ENCODE peak calls at places on chromosomes 4 and X, in six cellular contexts. One of them, this sample, is unnamed.
A peak's percentile ranks its signal among the peaks of the same experiment; 100 is the strongest.

GRCh38 chr4:150089732-150090131 is 11.5 kb downstream of the DCLK2 start:
- DNase-seq in iris pigment epithelial cell: no peak
- DNase-seq in NCI-H146: no peak
- DNase-seq in IMR-90: peak; percentile 24
- DNase-seq in hypothalamus: no peak
- DNase-seq in HEK293T: no peak
- DNase-seq in this sample: peak; percentile 79

GRCh38 chr4:66235876-66236275 is 565.6 kb upstream of the EPHA5 start:
- DNase-seq in iris pigment epithelial cell: no peak
- DNase-seq in NCI-H146: no peak
- DNase-seq in IMR-90: no peak
- DNase-seq in hypothalamus: no peak
- DNase-seq in HEK293T: no peak
- DNase-seq in this sample: no peak

GRCh38 chr4:125951275-125951887 is 636.6 kb downstream of the FAT4 start:
- DNase-seq in iris pigment epithelial cell: no peak
- DNase-seq in NCI-H146: no peak
- DNase-seq in IMR-90: peak; percentile 60
- DNase-seq in hypothalamus: no peak
- DNase-seq in HEK293T: no peak
- DNase-seq in this sample: peak; percentile 61

GRCh38 chr4:183435803-183436202 is 8.6 kb upstream of the CDKN2AIP start:
- DNase-seq in iris pigment epithelial cell: no peak
- DNase-seq in NCI-H146: no peak
- DNase-seq in IMR-90: no peak
- DNase-seq in hypothalamus: no peak
- DNase-seq in HEK293T: no peak
- DNase-seq in this sample: no peak

GRCh38 chrX:103628386-103629290 is at the start of gene TCEAL1:
- DNase-seq in iris pigment epithelial cell: peak; percentile 31
- DNase-seq in NCI-H146: peak; percentile 67
- DNase-seq in IMR-90: peak; percentile 27
- DNase-seq in hypothalamus: peak; percentile 19
- DNase-seq in HEK293T: peak; percentile 65
- DNase-seq in this sample: peak; percentile 45

GRCh38 chr4:14196141-14196540 is 568.6 kb upstream of the BOD1L1 start:
- DNase-seq in iris pigment epithelial cell: peak; percentile 68
- DNase-seq in NCI-H146: no peak
- DNase-seq in IMR-90: peak; percentile 69
- DNase-seq in hypothalamus: no peak
- DNase-seq in HEK293T: peak; percentile 7
- DNase-seq in this sample: peak; percentile 65

GRCh38 chrX:54479471-54480122 is 16.4 kb downstream of the FGD1 start:
- DNase-seq in iris pigment epithelial cell: no peak
- DNase-seq in NCI-H146: peak; percentile 62
- DNase-seq in IMR-90: no peak
- DNase-seq in hypothalamus: no peak
- DNase-seq in HEK293T: no peak
- DNase-seq in this sample: no peak

GRCh38 chr4:175509320-175509719 is 302.7 kb downstream of the GPM6A start:
- DNase-seq in iris pigment epithelial cell: no peak
- DNase-seq in NCI-H146: no peak
- DNase-seq in IMR-90: no peak
- DNase-seq in hypothalamus: no peak
- DNase-seq in HEK293T: peak; percentile 48
- DNase-seq in this sample: no peak

GRCh38 chr4:83440148-83440814 is 15.3 kb downstream of the HELQ start:
- DNase-seq in iris pigment epithelial cell: no peak
- DNase-seq in NCI-H146: no peak
- DNase-seq in IMR-90: no peak
- DNase-seq in hypothalamus: no peak
- DNase-seq in HEK293T: no peak
- DNase-seq in this sample: no peak

GRCh38 chrX:128928636-128929035 is 594.7 kb downstream of the SMARCA1 start:
- DNase-seq in iris pigment epithelial cell: peak; percentile 11
- DNase-seq in NCI-H146: no peak
- DNase-seq in IMR-90: no peak
- DNase-seq in hypothalamus: no peak
- DNase-seq in HEK293T: no peak
- DNase-seq in this sample: no peak

GRCh38 chr4:152965614-152966013 is 29.5 kb downstream of the FHDC1 start:
- DNase-seq in iris pigment epithelial cell: no peak
- DNase-seq in NCI-H146: no peak
- DNase-seq in IMR-90: peak; percentile 23
- DNase-seq in hypothalamus: no peak
- DNase-seq in HEK293T: no peak
- DNase-seq in this sample: no peak

GRCh38 chr4:73777612-73778011 is 37.2 kb downstream of the CXCL8 start:
- DNase-seq in iris pigment epithelial cell: peak; percentile 65
- DNase-seq in NCI-H146: no peak
- DNase-seq in IMR-90: peak; percentile 7
- DNase-seq in hypothalamus: no peak
- DNase-seq in HEK293T: no peak
- DNase-seq in this sample: peak; percentile 34

GRCh38 chrX:46254623-46255022 is 290.6 kb downstream of the ZNF674 start:
- DNase-seq in iris pigment epithelial cell: no peak
- DNase-seq in NCI-H146: no peak
- DNase-seq in IMR-90: no peak
- DNase-seq in hypothalamus: no peak
- DNase-seq in HEK293T: no peak
- DNase-seq in this sample: no peak

GRCh38 chr4:133802741-133803140 is 398.8 kb downstream of the PABPC4L start:
- DNase-seq in iris pigment epithelial cell: peak; percentile 73
- DNase-seq in NCI-H146: no peak
- DNase-seq in IMR-90: peak; percentile 75
- DNase-seq in hypothalamus: no peak
- DNase-seq in HEK293T: no peak
- DNase-seq in this sample: peak; percentile 65

GRCh38 chr4:86358176-86358701 is 1.6 kb downstream of the MAPK10 start:
- DNase-seq in iris pigment epithelial cell: peak; percentile 64
- DNase-seq in NCI-H146: peak; percentile 5
- DNase-seq in IMR-90: peak; percentile 47
- DNase-seq in hypothalamus: no peak
- DNase-seq in HEK293T: no peak
- DNase-seq in this sample: peak; percentile 8

GRCh38 chr4:105909699-105910340 is 14.5 kb downstream of the NPNT start:
- DNase-seq in iris pigment epithelial cell: no peak
- DNase-seq in NCI-H146: peak; percentile 70
- DNase-seq in IMR-90: peak; percentile 5
- DNase-seq in hypothalamus: no peak
- DNase-seq in HEK293T: no peak
- DNase-seq in this sample: no peak

GRCh38 chr4:64857198-64857597 is 447.9 kb upstream of the TECRL start:
- DNase-seq in iris pigment epithelial cell: peak; percentile 4
- DNase-seq in NCI-H146: no peak
- DNase-seq in IMR-90: no peak
- DNase-seq in hypothalamus: no peak
- DNase-seq in HEK293T: no peak
- DNase-seq in this sample: no peak

GRCh38 chr4:34880246-34880645 is 1364.1 kb downstream of the ARAP2 start:
- DNase-seq in iris pigment epithelial cell: no peak
- DNase-seq in NCI-H146: no peak
- DNase-seq in IMR-90: no peak
- DNase-seq in hypothalamus: no peak
- DNase-seq in HEK293T: no peak
- DNase-seq in this sample: no peak

GRCh38 chrX:9861711-9862110 is 75.5 kb downstream of the SHROOM2 start:
- DNase-seq in iris pigment epithelial cell: no peak
- DNase-seq in NCI-H146: no peak
- DNase-seq in IMR-90: no peak
- DNase-seq in hypothalamus: no peak
- DNase-seq in HEK293T: no peak
- DNase-seq in this sample: no peak

GRCh38 chr4:11729548-11729947 is 300.9 kb upstream of the HS3ST1 start:
- DNase-seq in iris pigment epithelial cell: peak; percentile 44
- DNase-seq in NCI-H146: no peak
- DNase-seq in IMR-90: peak; percentile 56
- DNase-seq in hypothalamus: no peak
- DNase-seq in HEK293T: no peak
- DNase-seq in this sample: peak; percentile 70

GRCh38 chrX:23483396-23483795 is 148.7 kb downstream of the PTCHD1 start:
- DNase-seq in iris pigment epithelial cell: no peak
- DNase-seq in NCI-H146: no peak
- DNase-seq in IMR-90: no peak
- DNase-seq in hypothalamus: no peak
- DNase-seq in HEK293T: no peak
- DNase-seq in this sample: no peak

GRCh38 chrX:122943918-122944317 is 240.2 kb upstream of the GRIA3 start:
- DNase-seq in iris pigment epithelial cell: peak; percentile 42
- DNase-seq in NCI-H146: no peak
- DNase-seq in IMR-90: no peak
- DNase-seq in hypothalamus: no peak
- DNase-seq in HEK293T: no peak
- DNase-seq in this sample: no peak

GRCh38 chr4:54998991-54999390 is 126.4 kb downstream of the KDR start:
- DNase-seq in iris pigment epithelial cell: peak; percentile 44
- DNase-seq in NCI-H146: no peak
- DNase-seq in IMR-90: peak; percentile 4
- DNase-seq in hypothalamus: no peak
- DNase-seq in HEK293T: no peak
- DNase-seq in this sample: peak; percentile 64

GRCh38 chr4:141570290-141570689 is 66.1 kb upstream of the IL15 start:
- DNase-seq in iris pigment epithelial cell: no peak
- DNase-seq in NCI-H146: no peak
- DNase-seq in IMR-90: no peak
- DNase-seq in hypothalamus: no peak
- DNase-seq in HEK293T: no peak
- DNase-seq in this sample: no peak

GRCh38 chr4:1512738-1513660 is 106.8 kb upstream of the NKX1-1 start:
- DNase-seq in iris pigment epithelial cell: peak; percentile 13
- DNase-seq in NCI-H146: no peak
- DNase-seq in IMR-90: no peak
- DNase-seq in hypothalamus: no peak
- DNase-seq in HEK293T: peak; percentile 90
- DNase-seq in this sample: no peak

GRCh38 chrX:48802089-48802812 is 384 bp downstream of the HDAC6 start:
- DNase-seq in iris pigment epithelial cell: peak; percentile 83
- DNase-seq in NCI-H146: peak; percentile 89
- DNase-seq in IMR-90: peak; percentile 60
- DNase-seq in hypothalamus: no peak
- DNase-seq in HEK293T: peak; percentile 72
- DNase-seq in this sample: peak; percentile 78

This sample was measured in fibroblast of lung.